ENCODE peak calls at places on chromosomes 12 and 14, in eight cellular contexts. M is cardiac muscle cell, Y is ovary, F is fibroblast of pulmonary artery, G is skeletal muscle cell, A is upper lobe of right lung, K is fibroblast of lung, X is cardiac fibroblast. T is an unnamed sample.

GRCh38 chr14:48853159-48853558 is 733.0 kb downstream of the RPS29 start:
- DNase-seq in K (no peak), G (no peak), F (no peak), M (no peak), Y (no peak), A (no peak), X (no peak), T (no peak)

GRCh38 chr12:4355843-4356327 is 23.6 kb downstream of the FGF23 start:
- DNase-seq in K (peak), A (no peak), G (no peak), X (peak), M (peak), F (peak), Y (no peak), T (peak)

GRCh38 chr12:54352891-54353874 is 11.1 kb downstream of the GPR84 start:
- DNase-seq in X (peak), M (no peak), F (no peak), A (no peak), K (peak), Y (peak), G (no peak), T (peak)

GRCh38 chr12:131102991-131103609 is 149.4 kb downstream of the ADGRD1 start:
- DNase-seq in F (no peak), G (no peak), Y (no peak), M (no peak), K (no peak), X (no peak), A (peak), T (no peak)

GRCh38 chr14:100004392-100004791 is 60.8 kb upstream of the EVL start:
- DNase-seq in Y (no peak), F (no peak), X (no peak), A (no peak), K (no peak), G (no peak), M (no peak), T (no peak)

GRCh38 chr12:52873832-52874572 is 25.2 kb upstream of the KRT78 start:
- DNase-seq in F (peak), M (peak), G (peak), Y (peak), X (peak), A (peak), K (peak), T (peak)

GRCh38 chr12:12718382-12718761 is 1.2 kb downstream of the CDKN1B start:
- DNase-seq in G (no peak), A (no peak), F (no peak), M (no peak), X (no peak), Y (no peak), K (peak), T (peak)

GRCh38 chr12:119804011-119804641 is 73.0 kb downstream of the CIT start:
- DNase-seq in Y (peak), F (peak), A (peak), M (peak), G (no peak), K (peak), X (peak), T (peak)

GRCh38 chr14:51564986-51565604 is 86.6 kb upstream of the FRMD6 start:
- DNase-seq in M (no peak), Y (no peak), F (no peak), A (no peak), G (no peak), X (no peak), K (no peak), T (no peak)

GRCh38 chr14:41606249-41607118 is at the start of gene LRFN5:
- DNase-seq in G (no peak), X (peak), A (peak), M (peak), K (peak), Y (peak), F (peak), T (peak)

GRCh38 chr12:47939009-47939601 is 24.3 kb upstream of the TMEM106C start:
- DNase-seq in Y (no peak), X (no peak), K (no peak), A (no peak), M (no peak), F (no peak), G (no peak), T (no peak)

GRCh38 chr14:22565391-22565945 is 23.6 kb downstream of the DAD1 start:
- DNase-seq in G (no peak), X (no peak), M (no peak), K (no peak), Y (no peak), A (no peak), F (no peak), T (no peak)

GRCh38 chr12:91922674-91923073 is 223.0 kb downstream of the BTG1 start:
- DNase-seq in A (no peak), G (no peak), Y (no peak), M (no peak), K (no peak), X (peak), F (no peak), T (peak)

GRCh38 chr12:46942579-46942978 is 116.8 kb upstream of the SLC38A4 start:
- DNase-seq in Y (no peak), G (no peak), K (peak), F (peak), A (no peak), M (no peak), X (no peak), T (peak)

GRCh38 chr12:68451261-68452091 is 119.3 kb upstream of the MDM1 start:
- DNase-seq in G (peak), F (peak), K (peak), M (no peak), A (no peak), Y (peak), X (peak), T (peak)

GRCh38 chr12:1540690-1541089 is 53.7 kb downstream of the FBXL14 start:
- DNase-seq in A (no peak), G (no peak), K (peak), X (no peak), Y (no peak), F (no peak), M (no peak), T (peak)

GRCh38 chr14:53979141-53979673 is 22.6 kb upstream of the BMP4 start:
- DNase-seq in X (peak), M (peak), F (peak), A (no peak), K (peak), Y (no peak), G (no peak), T (peak)

GRCh38 chr14:66284346-66284745 is 201.8 kb upstream of the CCDC196 start:
- DNase-seq in M (no peak), K (peak), X (no peak), Y (no peak), A (no peak), G (peak), F (peak), T (peak)

GRCh38 chr14:73743431-73743931 is 29.3 kb upstream of the PNMA1 start:
- DNase-seq in K (no peak), X (no peak), M (no peak), Y (no peak), A (no peak), G (no peak), F (no peak), T (no peak)

GRCh38 chr12:132084681-132085635 is 59.2 kb downstream of the DDX51 start:
- DNase-seq in G (peak), F (peak), Y (peak), X (peak), A (peak), K (peak), M (peak), T (peak)

GRCh38 chr14:53032838-53033390 is 82.1 kb upstream of the FERMT2 start:
- DNase-seq in A (no peak), K (no peak), G (no peak), Y (no peak), F (no peak), X (peak), M (no peak), T (no peak)

GRCh38 chr14:92513204-92513965 is at the start of gene RIN3:
- DNase-seq in Y (no peak), K (peak), X (peak), F (peak), A (peak), M (peak), G (no peak), T (peak)

GRCh38 chr12:124548854-124549378 is 18.5 kb downstream of the NCOR2 start:
- DNase-seq in X (peak), Y (peak), K (peak), F (peak), G (no peak), M (no peak), A (peak), T (peak)

GRCh38 chr12:29782821-29783772 is 645 bp downstream of the TMTC1 start:
- DNase-seq in G (no peak), F (peak), X (peak), A (peak), Y (peak), K (peak), M (peak), T (peak)

GRCh38 chr12:102479099-102479887 is 1.1 kb downstream of the IGF1 start:
- DNase-seq in K (no peak), M (peak), F (no peak), G (no peak), A (no peak), X (no peak), Y (no peak), T (no peak)

GRCh38 chr14:99425272-99425681 is 55.4 kb downstream of the SETD3 start:
- DNase-seq in F (no peak), A (peak), G (no peak), X (no peak), Y (no peak), M (no peak), K (no peak), T (no peak)

GRCh38 chr14:99393059-99393655 is 87.5 kb downstream of the SETD3 start:
- DNase-seq in A (peak), X (peak), G (no peak), M (peak), Y (no peak), F (peak), K (peak), T (peak)

GRCh38 chr14:67228325-67228984 is 12.8 kb upstream of the PALS1 start:
- DNase-seq in M (no peak), K (peak), A (no peak), Y (no peak), X (no peak), F (no peak), G (no peak), T (peak)

GRCh38 chr12:65892905-65893304 is 68.6 kb downstream of the HMGA2 start:
- DNase-seq in F (peak), Y (no peak), G (peak), K (peak), M (no peak), A (no peak), X (peak), T (peak)

GRCh38 chr12:71517145-71517846 is 77.7 kb downstream of the LGR5 start:
- DNase-seq in F (no peak), Y (no peak), X (no peak), A (no peak), M (no peak), G (no peak), K (no peak), T (no peak)

GRCh38 chr14:20295067-20295466 is 10.7 kb downstream of the TTC5 start:
- DNase-seq in F (no peak), K (no peak), M (no peak), Y (no peak), X (no peak), G (no peak), A (no peak), T (no peak)

GRCh38 chr14:22838631-22839041 is 2.3 kb downstream of the MMP14 start:
- DNase-seq in F (peak), M (no peak), G (no peak), Y (peak), X (peak), A (no peak), K (peak), T (peak)

GRCh38 chr12:91695964-91696363 is 449.7 kb downstream of the BTG1 start:
- DNase-seq in Y (no peak), M (no peak), G (no peak), F (no peak), K (no peak), A (no peak), X (no peak), T (no peak)

GRCh38 chr12:1594045-1594294 is 411 bp downstream of the FBXL14 start:
- DNase-seq in F (no peak), K (peak), A (peak), Y (peak), M (no peak), G (no peak), X (peak), T (no peak)

DNA sequence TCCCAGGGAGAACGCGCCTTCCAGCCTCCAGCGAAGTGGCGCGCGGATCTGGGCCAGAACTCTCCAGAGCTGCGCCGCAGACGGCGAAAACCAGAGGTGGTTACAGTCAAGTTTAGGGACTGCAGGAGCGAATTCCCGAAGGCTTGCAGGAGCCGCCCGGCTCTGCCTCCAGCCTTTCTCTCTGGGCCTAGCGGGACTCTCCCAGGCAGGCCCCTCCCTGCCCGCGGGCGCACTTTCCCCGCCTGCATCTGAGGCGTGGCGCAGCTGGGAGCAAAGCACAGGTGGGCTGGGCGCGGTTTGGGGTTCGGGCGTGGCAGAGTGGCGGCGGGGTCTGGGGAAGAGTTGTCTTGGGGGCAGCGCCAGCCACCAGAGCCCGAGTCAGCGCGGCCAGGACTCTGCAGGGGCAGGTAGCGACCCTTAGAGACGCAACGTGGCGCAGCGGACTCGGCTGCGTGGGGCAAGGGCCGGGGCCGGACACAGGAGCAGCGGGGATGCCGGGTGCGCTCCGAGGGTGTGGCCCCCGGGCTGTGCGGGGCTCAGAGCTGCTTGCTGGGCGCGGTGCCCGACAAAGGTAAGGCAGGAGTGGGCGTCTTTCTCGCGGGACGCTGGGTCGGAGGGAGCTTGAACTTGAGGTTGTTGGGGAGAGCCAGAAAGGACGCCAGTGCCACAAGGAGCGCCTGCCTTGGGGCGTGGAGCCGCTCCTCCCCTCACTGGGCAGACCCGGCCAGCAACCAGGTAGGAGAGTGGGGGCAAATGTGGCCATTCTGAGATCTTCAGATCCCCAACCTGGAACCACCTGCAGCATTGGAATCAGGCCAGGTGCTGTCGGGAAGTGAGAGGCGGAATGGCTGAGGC is 1126.0 kb downstream of the AACS start:
- DNase-seq in K (peak), Y (no peak), M (peak), X (no peak), A (no peak), G (no peak), F (peak), T (peak)
- H3K4me3 ChIP-seq in K (no peak), Y (no peak), M (peak), X (peak), A (no peak), G (peak), F (peak), T (peak)

GRCh38 chr14:76957224-76957881 is 71.2 kb downstream of the IRF2BPL start:
- DNase-seq in G (no peak), F (no peak), A (no peak), K (no peak), M (no peak), X (no peak), Y (no peak), T (no peak)
- H3K4me3 ChIP-seq in G (no peak), F (no peak), A (peak), K (no peak), M (no peak), X (no peak), Y (no peak), T (no peak)

DNA sequence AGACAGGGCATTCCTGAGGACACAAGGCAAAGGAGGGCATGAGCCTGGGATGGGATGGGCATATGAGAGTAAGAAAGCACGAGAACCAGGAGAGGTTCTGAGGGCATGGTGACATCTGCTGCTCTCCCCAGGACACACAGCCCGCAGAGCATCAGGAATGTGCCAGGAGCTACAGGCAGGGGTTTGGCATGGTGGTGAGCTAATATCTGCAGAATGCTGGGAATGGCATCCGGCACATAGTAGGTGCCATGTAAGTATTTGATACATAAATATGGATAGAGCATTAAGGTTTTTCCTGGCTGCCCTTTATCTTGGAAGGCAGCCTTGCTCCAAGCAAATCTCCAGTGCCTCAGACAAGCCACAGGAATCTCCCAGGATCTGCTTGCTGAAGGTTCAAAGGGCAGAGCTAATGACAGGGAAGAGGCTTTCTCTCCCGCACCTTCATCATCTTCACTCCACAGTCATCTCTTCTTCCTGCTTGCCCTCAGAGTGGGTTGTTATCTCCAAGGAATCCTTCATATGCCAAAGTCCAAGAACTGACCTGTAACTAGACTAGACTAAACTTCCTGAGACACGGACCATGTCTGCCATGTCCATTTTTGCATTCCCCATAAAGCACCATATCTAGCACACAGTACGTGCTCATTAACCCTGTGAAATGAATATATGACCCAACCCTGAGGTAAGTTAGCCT is 62.0 kb upstream of the SCN8A start:
- DNase-seq in A (no peak), M (no peak), Y (no peak), K (peak), F (no peak), G (no peak), X (no peak), T (no peak)
- H3K4me3 ChIP-seq in A (no peak), M (no peak), Y (no peak), K (no peak), F (no peak), G (no peak), X (no peak), T (no peak)

GRCh38 chr12:57896139-57896436 is 45.3 kb upstream of the ATP23 start:
- DNase-seq in X (peak), F (peak), K (no peak), M (peak), Y (no peak), A (no peak), G (no peak), T (peak)

GRCh38 chr12:57899010-57899662 is 42.2 kb upstream of the ATP23 start:
- DNase-seq in M (no peak), X (peak), Y (peak), K (peak), F (peak), A (peak), G (no peak), T (peak)

GRCh38 chr12:57896437-57897201 is 44.7 kb upstream of the ATP23 start:
- DNase-seq in A (peak), M (peak), F (peak), Y (peak), G (no peak), X (peak), K (peak), T (peak)

GRCh38 chr12:57898308-57898970 is 42.9 kb upstream of the ATP23 start:
- DNase-seq in F (no peak), K (no peak), M (no peak), Y (no peak), X (peak), A (no peak), G (no peak), T (no peak)

DNA sequence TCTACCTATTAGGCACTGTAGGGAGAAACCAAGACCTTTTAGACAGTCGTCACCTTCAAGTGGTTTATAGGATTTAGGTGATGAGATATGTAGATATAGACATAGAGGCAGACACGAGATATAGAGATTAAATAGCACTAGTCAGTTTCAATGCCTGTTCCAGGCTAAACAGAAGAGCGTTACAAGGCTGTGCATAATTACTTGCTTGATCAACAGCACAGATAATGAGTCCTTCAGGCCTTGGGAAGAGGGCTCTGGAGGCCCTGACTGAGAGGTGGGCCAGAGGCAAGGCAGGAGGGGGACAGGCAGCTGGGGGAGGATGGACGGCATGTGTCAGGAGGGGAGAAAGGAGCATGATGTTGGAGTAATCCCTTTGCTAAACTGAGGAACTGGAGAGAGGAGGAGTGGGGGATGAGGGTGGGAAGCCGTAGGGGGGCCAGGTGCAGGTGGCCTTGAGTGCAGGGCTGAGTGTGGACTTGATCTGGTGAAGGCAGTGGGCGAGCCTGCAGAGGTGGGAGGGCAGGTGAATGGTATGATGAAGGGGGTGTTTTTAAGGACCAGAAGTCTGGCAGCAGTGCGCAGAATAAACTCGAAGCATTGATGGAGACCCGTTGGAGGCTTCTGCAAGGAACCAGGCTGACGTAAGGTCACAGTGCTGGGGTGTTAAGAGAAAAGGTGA is 43.9 kb upstream of the ATP23 start:
- DNase-seq in A (no peak), F (no peak), G (no peak), Y (peak), M (no peak), X (no peak), K (no peak), T (no peak)
- H3K4me3 ChIP-seq in A (peak), F (no peak), G (no peak), Y (peak), M (peak), X (no peak), K (no peak), T (peak)

GRCh38 chr14:103604620-103605019 is 24.4 kb upstream of the KLC1 start:
- DNase-seq in Y (no peak), F (no peak), A (no peak), X (no peak), M (no peak), K (no peak), G (no peak), T (no peak)

GRCh38 chr14:103607822-103608221 is 21.2 kb upstream of the KLC1 start:
- DNase-seq in F (no peak), X (no peak), M (no peak), A (no peak), Y (no peak), K (no peak), G (no peak), T (no peak)

GRCh38 chr14:103611215-103611614 is 17.8 kb upstream of the KLC1 start:
- DNase-seq in Y (no peak), F (no peak), A (no peak), M (no peak), G (no peak), X (no peak), K (no peak), T (no peak)

GRCh38 chr14:103607039-103607668 is 21.9 kb upstream of the KLC1 start:
- DNase-seq in M (peak), F (peak), Y (peak), G (peak), X (peak), A (peak), K (peak), T (peak)
- H3K4me3 ChIP-seq in M (no peak), F (peak), Y (no peak), G (peak), X (peak), A (peak), K (no peak), T (peak)

GRCh38 chr12:5971194-5971850 is 26.3 kb upstream of the ANO2 start:
- DNase-seq in X (no peak), K (no peak), A (no peak), G (no peak), F (no peak), M (no peak), Y (no peak), T (no peak)

GRCh38 chr12:5967645-5968415 is 22.8 kb upstream of the ANO2 start:
- DNase-seq in Y (no peak), M (no peak), A (no peak), G (no peak), K (no peak), F (no peak), X (no peak), T (no peak)

GRCh38 chr12:5966486-5967095 is 21.5 kb upstream of the ANO2 start:
- DNase-seq in G (no peak), Y (no peak), X (no peak), M (no peak), F (no peak), K (no peak), A (no peak), T (no peak)

GRCh38 chr12:5969974-5970690 is 25.1 kb upstream of the ANO2 start:
- DNase-seq in X (no peak), F (no peak), A (no peak), G (no peak), K (no peak), M (no peak), Y (no peak), T (no peak)

GRCh38 chr12:5969156-5969973 is 24.3 kb upstream of the ANO2 start:
- DNase-seq in F (no peak), X (no peak), A (no peak), M (no peak), K (no peak), G (no peak), Y (no peak), T (no peak)
- H3K4me3 ChIP-seq in F (no peak), X (no peak), A (no peak), M (no peak), K (no peak), G (no peak), Y (no peak), T (no peak)